ENCODE peak calls at places on chromosomes 5 and 9, in seven cellular contexts. W is neural progenitor cell, O is left lung, M is spleen, A is GM12878, H is fibroblast of lung, C is esophagus squamous epithelium. T is an unnamed sample. For H3K9me3 and H3K4me1, the result is how much of the 10 kb centered on the place peaks cover.

GRCh38 chr5:60343102-60343501 is 356.9 kb downstream of the DEPDC1B start:
- DNase-seq in C (no peak), A (no peak), M (no peak), W (no peak), H (no peak), O (no peak), T (no peak)

GRCh38 chr5:153515269-153515668 is 24.8 kb downstream of the GRIA1 start:
- DNase-seq in W (no peak), A (no peak), H (peak), M (no peak), O (no peak), C (no peak), T (no peak)

GRCh38 chr9:35903049-35903448 is 3.0 kb upstream of the HRCT1 start:
- DNase-seq in H (peak), O (no peak), A (no peak), C (no peak), M (no peak), W (peak), T (no peak)

GRCh38 chr5:111512026-111512405 is 319 bp downstream of the STARD4 start:
- DNase-seq in O (no peak), W (peak), H (peak), C (no peak), A (no peak), M (no peak), T (no peak)

GRCh38 chr9:95189230-95190098 is 128.0 kb downstream of the FANCC start:
- DNase-seq in O (no peak), M (no peak), H (peak), A (no peak), C (no peak), W (no peak), T (peak)

GRCh38 chr9:37986001-37986400 is 82.1 kb upstream of the SLC25A51 start:
- DNase-seq in W (no peak), C (no peak), A (no peak), M (no peak), O (no peak), H (no peak), T (no peak)

GRCh38 chr9:94603259-94603776 is 9.7 kb upstream of the FBP2 start:
- DNase-seq in O (peak), W (peak), C (no peak), A (peak), H (peak), M (peak), T (peak)

GRCh38 chr5:160656961-160657570 is 194.9 kb downstream of the ATP10B start:
- DNase-seq in A (no peak), W (no peak), O (no peak), M (no peak), H (no peak), C (no peak), T (no peak)

GRCh38 chr9:117636681-117637080 is 67.5 kb upstream of the TLR4 start:
- DNase-seq in H (no peak), W (no peak), M (no peak), O (no peak), C (no peak), A (no peak), T (no peak)

GRCh38 chr5:14872070-14872989 is 752 bp upstream of the ANKH start:
- DNase-seq in M (peak), W (peak), A (no peak), O (peak), H (peak), C (peak), T (peak)

GRCh38 chr5:171226096-171226495 is 83.0 kb upstream of the TLX3 start:
- DNase-seq in H (no peak), W (no peak), M (no peak), C (no peak), A (no peak), O (no peak), T (no peak)

GRCh38 chr5:74371621-74372020 is 268.9 kb downstream of the ENC1 start:
- DNase-seq in W (no peak), M (no peak), A (no peak), H (no peak), C (no peak), O (no peak), T (no peak)

GRCh38 chr9:121499427-121500164 is at the start of gene GGTA1:
- DNase-seq in C (no peak), O (peak), H (peak), W (peak), A (no peak), M (peak), T (peak)

GRCh38 chr5:53069626-53070025 is 39.9 kb downstream of the MOCS2 start:
- DNase-seq in O (no peak), H (peak), W (no peak), M (no peak), A (no peak), C (no peak), T (peak)

GRCh38 chr5:159965031-159965837 is 43.7 kb upstream of the TTC1 start:
- DNase-seq in M (peak), W (peak), O (peak), H (peak), C (no peak), A (no peak), T (peak)

GRCh38 chr5:56350595-56351170 is 117.6 kb upstream of the ANKRD55 start:
- DNase-seq in O (peak), W (no peak), H (peak), A (no peak), M (no peak), C (no peak), T (peak)

GRCh38 chr9:116525611-116526010 is 161.5 kb upstream of the TRIM32 start:
- DNase-seq in W (no peak), M (no peak), H (no peak), C (no peak), A (no peak), O (no peak), T (no peak)

GRCh38 chr5:168822745-168823281 is 243.6 kb upstream of the PANK3 start:
- DNase-seq in H (peak), A (peak), O (no peak), C (no peak), M (no peak), W (no peak), T (no peak)

GRCh38 chr9:91991621-91992435 is 41.8 kb upstream of the ROR2 start:
- DNase-seq in C (no peak), M (no peak), A (no peak), W (no peak), H (no peak), O (no peak), T (no peak)

GRCh38 chr5:88883566-88884434 is 816 bp upstream of the MEF2C start:
- DNase-seq in A (no peak), M (peak), O (peak), C (peak), W (peak), H (peak), T (peak)

GRCh38 chr5:142145106-142145900 is 36.7 kb downstream of the NDFIP1 start:
- DNase-seq in O (peak), M (no peak), C (no peak), A (peak), W (peak), H (peak), T (peak)

GRCh38 chr5:170861855-170862766 is at the start of gene RANBP17:
- DNase-seq in A (no peak), C (no peak), H (peak), M (peak), W (peak), O (peak), T (peak)

GRCh38 chr5:130333089-130333488 is 428.8 kb downstream of the CHSY3 start:
- DNase-seq in C (no peak), W (no peak), H (peak), A (no peak), M (no peak), O (no peak), T (no peak)

GRCh38 chr9:128715436-128715750 is 8.5 kb downstream of the ZDHHC12 start:
- DNase-seq in O (no peak), M (no peak), C (no peak), H (no peak), W (no peak), A (no peak), T (no peak)

DNA sequence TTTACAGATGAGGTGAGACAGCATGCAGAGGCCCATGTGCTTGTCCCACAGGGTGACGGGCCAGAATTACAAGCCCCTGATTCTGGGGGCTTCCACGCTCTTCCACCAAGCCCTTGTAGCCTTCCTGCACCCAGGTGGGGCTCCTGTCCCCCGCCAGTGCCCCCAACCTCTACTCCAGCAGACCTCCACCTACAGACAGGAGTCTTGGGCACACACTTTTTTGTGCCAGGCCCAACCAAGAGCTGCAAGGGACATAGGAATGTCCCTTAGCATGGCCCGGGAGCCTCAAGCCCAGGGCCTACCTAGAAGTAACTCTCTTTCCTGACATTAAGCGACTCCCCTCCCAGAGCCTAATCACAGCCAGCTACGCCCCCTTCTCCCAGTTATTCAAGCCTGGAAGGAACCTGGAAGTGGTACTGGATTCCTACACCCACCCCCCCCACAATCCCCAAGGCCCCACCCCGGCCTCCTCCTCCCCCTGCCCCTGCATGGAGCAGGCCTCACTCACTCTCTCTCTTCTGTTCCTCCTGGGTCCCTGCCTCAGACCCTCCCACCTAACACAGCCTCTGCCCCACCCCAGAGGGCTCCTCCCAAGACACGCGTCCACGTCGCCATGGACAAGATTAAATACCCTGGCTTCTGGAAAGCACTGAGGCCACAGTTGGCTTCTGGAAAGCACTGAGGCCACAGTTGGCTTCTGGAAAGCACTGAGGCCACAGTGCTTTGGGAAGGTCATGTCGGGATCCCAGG is 30.5 kb downstream of the ADAMTS2 start:
- DNase-seq in A (no peak), C (no peak), O (peak), W (no peak), M (peak), H (no peak), T (peak)
- H3K9me3 ChIP-seq in A (under half), C (under half), O (under half), W (under half), M (under half), H (under half), T (under half)

DNA sequence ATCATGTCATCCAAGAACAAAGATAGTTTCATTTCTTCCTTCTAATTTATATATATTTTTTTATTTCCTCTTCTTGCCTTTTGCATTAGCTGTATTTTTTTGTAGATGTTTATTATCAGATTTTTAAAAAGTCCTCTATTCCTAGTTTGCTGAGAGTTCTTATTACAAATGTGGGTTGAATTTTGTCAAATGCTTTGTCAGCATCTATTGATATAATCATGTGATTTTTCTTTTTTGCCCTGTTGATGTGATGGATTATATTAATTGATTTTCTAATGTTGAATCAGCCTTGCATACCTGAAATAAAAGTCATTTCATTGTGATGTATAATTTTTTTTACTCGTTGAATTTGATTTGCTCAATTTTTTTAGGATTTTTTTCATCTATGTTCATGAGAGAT is 46.9 kb downstream of the FOXB2 start:
- DNase-seq in H (no peak), W (no peak), C (no peak), M (no peak), A (no peak), O (no peak), T (no peak)
- H3K4me1 ChIP-seq in H (under half), W (under half), C (under half), M (under half), A (under half), O (under half), T (under half)

GRCh38 chr5:2699686-2700085 is 51.8 kb downstream of the IRX2 start:
- DNase-seq in W (no peak), H (no peak), O (no peak), C (no peak), A (no peak), M (peak), T (no peak)

GRCh38 chr5:2701592-2701991 is 49.9 kb downstream of the IRX2 start:
- DNase-seq in M (no peak), A (no peak), W (no peak), O (no peak), H (no peak), C (no peak), T (no peak)

GRCh38 chr5:2699231-2699630 is 52.2 kb downstream of the IRX2 start:
- DNase-seq in A (no peak), M (no peak), H (no peak), W (no peak), C (no peak), O (no peak), T (no peak)

GRCh38 chr5:2702096-2702879 is 49.2 kb downstream of the IRX2 start:
- DNase-seq in O (no peak), C (no peak), M (no peak), A (no peak), H (no peak), W (no peak), T (no peak)

DNA sequence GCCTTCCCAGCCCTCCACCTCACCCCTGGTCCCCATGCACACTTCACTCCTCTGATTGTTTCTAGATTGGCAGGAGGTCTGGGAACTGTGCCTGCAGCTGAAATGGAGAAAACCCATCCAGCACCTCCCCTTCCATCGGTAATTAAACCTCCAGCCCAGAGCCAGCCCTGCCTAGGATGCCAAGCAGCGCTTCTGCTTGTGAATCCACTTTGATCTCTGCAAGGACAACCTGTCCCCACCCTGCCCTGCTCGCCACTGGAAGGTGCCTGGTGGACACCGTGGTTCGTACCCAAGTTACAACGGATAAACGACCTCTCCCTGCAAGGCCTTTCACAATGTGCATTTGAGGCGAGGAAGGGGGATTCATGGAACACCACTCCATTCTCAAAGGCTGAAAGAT is 50.6 kb downstream of the IRX2 start:
- DNase-seq in C (no peak), A (no peak), H (no peak), O (no peak), M (no peak), W (no peak), T (no peak)
- H3K9me3 ChIP-seq in C (under half), A (under half), H (under half), O (under half), M (under half), W (under half), T (under half)

DNA sequence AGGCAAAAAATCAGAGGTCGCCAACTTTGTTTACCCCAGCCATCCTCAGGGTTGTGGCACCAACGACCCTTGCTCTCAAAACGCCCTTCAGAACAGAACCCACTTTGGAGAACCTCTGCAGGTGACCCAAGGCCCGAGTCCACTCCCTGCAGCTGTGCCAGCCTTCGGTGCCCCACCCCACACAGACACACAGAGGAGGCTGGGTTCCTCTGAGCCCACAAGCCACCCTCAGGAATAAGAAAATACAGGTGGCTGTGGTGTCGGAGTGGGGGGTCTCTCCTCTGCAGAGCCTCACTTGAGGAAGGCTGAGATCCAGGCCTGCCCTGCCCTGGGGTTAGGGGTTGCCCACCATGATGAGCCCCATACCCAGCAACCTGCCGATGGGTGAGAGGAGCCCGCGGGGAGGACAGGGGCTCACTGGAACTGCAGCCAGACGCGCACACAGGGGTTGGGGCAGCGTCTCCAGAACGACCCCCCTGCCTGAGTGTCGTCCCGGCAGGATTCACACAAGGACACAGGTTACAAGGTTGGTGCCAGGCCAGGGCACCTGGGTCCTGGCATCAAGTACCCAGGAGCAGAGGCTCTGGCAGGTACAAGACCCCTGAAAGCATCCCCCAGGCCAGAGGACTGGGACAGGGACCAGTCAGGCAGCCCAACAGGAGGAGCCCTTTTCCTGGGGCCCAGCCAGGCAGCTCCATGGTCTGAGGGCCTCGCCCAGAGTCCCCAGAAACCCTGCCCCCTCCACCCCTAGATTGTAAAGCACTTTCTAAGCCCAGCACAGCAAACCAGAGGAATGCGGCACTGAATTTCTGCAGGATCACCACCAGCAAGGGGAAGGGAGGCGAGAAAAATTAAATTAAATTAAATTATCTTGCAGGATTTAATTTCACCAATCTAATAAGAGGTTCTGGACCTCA is 40.0 kb downstream of the NACC2 start:
- DNase-seq in C (no peak), O (no peak), A (no peak), H (no peak), M (no peak), W (no peak), T (no peak)
- H3K4me1 ChIP-seq in C (under half), O (under half), A (under half), H (under half), M (half or more), W (half or more), T (under half)

GRCh38 chr9:11158063-11158462 is 545.3 kb upstream of the PTPRD start:
- DNase-seq in W (no peak), O (no peak), C (no peak), H (no peak), M (peak), A (no peak), T (no peak)
- H3K9me3 ChIP-seq in W (under half), O (under half), C (under half), H (under half), M (under half), A (under half), T (under half)

GRCh38 chr5:148973455-148973854 is 89.4 kb downstream of the SH3TC2 start:
- DNase-seq in A (no peak), W (no peak), C (no peak), M (no peak), O (no peak), H (peak), T (no peak)
- H3K4me1 ChIP-seq in A (under half), W (under half), C (half or more), M (under half), O (under half), H (under half), T (under half)

DNA sequence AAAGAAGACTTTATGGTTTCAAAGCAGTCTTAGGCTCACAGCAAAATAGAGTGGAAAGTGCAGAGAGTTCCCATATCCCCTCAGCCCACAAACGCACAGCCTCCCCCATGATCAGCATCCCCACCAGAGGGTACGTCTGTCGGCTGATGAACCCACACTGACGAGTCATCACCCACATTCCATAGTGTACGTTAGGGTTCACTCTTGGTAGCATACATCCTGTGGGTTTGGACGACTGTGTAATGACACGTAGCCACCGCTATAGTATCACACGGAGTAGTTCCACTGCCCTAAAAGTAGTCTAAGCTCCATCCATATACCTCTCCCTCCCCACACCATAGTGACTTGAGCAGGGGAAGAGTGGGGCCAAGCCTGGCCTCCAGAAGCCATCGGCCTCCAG is 135.7 kb upstream of the PHYKPL start:
- DNase-seq in C (no peak), W (no peak), A (no peak), M (peak), O (peak), H (no peak), T (no peak)
- H3K9me3 ChIP-seq in C (under half), W (under half), A (under half), M (under half), O (under half), H (under half), T (under half)

GRCh38 chr9:76644647-76645250 is 119.5 kb upstream of the PCA3 start:
- DNase-seq in M (no peak), C (no peak), O (no peak), A (no peak), W (no peak), H (no peak), T (no peak)
- H3K4me1 ChIP-seq in M (under half), C (under half), O (under half), A (under half), W (under half), H (under half), T (under half)